ENCODE peak calls at places on chromosomes 6 and 20, in eight cellular contexts. One of them, this sample, is unnamed.

GRCh38 chr20:32501709-32502108 is 83.4 kb downstream of the NOL4L start:
- DNase-seq in dorsolateral prefrontal cortex: no peak
- DNase-seq in transverse colon: no peak
- DNase-seq in brain microvascular endothelial cell: no peak
- DNase-seq in aorta: no peak
- DNase-seq in fibroblast of lung: peak
- DNase-seq in foreskin fibroblast: peak
- DNase-seq in GM23338: no peak
- DNase-seq in this sample: no peak

GRCh38 chr20:54267510-54268003 is 59.7 kb downstream of the PFDN4 start:
- DNase-seq in dorsolateral prefrontal cortex: no peak
- DNase-seq in transverse colon: no peak
- DNase-seq in brain microvascular endothelial cell: no peak
- DNase-seq in aorta: peak
- DNase-seq in fibroblast of lung: peak
- DNase-seq in foreskin fibroblast: peak
- DNase-seq in GM23338: peak
- DNase-seq in this sample: no peak

GRCh38 chr6:52389626-52390360 is 27.8 kb downstream of the PAQR8 start:
- DNase-seq in dorsolateral prefrontal cortex: no peak
- DNase-seq in transverse colon: peak
- DNase-seq in brain microvascular endothelial cell: peak
- DNase-seq in aorta: peak
- DNase-seq in fibroblast of lung: peak
- DNase-seq in foreskin fibroblast: peak
- DNase-seq in GM23338: no peak
- DNase-seq in this sample: peak

GRCh38 chr20:41027872-41028358 is 707 bp upstream of the TOP1 start:
- DNase-seq in dorsolateral prefrontal cortex: no peak
- DNase-seq in transverse colon: no peak
- DNase-seq in brain microvascular endothelial cell: no peak
- DNase-seq in aorta: no peak
- DNase-seq in fibroblast of lung: no peak
- DNase-seq in foreskin fibroblast: no peak
- DNase-seq in GM23338: no peak
- DNase-seq in this sample: no peak

GRCh38 chr6:145017516-145017915 is 717.8 kb downstream of the EPM2A start:
- DNase-seq in dorsolateral prefrontal cortex: no peak
- DNase-seq in transverse colon: no peak
- DNase-seq in brain microvascular endothelial cell: no peak
- DNase-seq in aorta: no peak
- DNase-seq in fibroblast of lung: peak
- DNase-seq in foreskin fibroblast: peak
- DNase-seq in GM23338: no peak
- DNase-seq in this sample: no peak

GRCh38 chr6:111614833-111615582 is 9.3 kb upstream of the TRAF3IP2 start:
- DNase-seq in dorsolateral prefrontal cortex: no peak
- DNase-seq in transverse colon: peak
- DNase-seq in brain microvascular endothelial cell: no peak
- DNase-seq in aorta: no peak
- DNase-seq in fibroblast of lung: no peak
- DNase-seq in foreskin fibroblast: no peak
- DNase-seq in GM23338: peak
- DNase-seq in this sample: no peak

GRCh38 chr20:34215711-34216381 is 25.4 kb upstream of the ASIP start:
- DNase-seq in dorsolateral prefrontal cortex: peak
- DNase-seq in transverse colon: peak
- DNase-seq in brain microvascular endothelial cell: peak
- DNase-seq in aorta: peak
- DNase-seq in fibroblast of lung: peak
- DNase-seq in foreskin fibroblast: peak
- DNase-seq in GM23338: peak
- DNase-seq in this sample: peak

GRCh38 chr6:17584241-17584803 is 15.8 kb upstream of the FAM8A1 start:
- DNase-seq in dorsolateral prefrontal cortex: no peak
- DNase-seq in transverse colon: no peak
- DNase-seq in brain microvascular endothelial cell: peak
- DNase-seq in aorta: no peak
- DNase-seq in fibroblast of lung: peak
- DNase-seq in foreskin fibroblast: peak
- DNase-seq in GM23338: peak
- DNase-seq in this sample: no peak

GRCh38 chr6:41288025-41288777 is 1.7 kb upstream of the TREM1 start:
- DNase-seq in dorsolateral prefrontal cortex: no peak
- DNase-seq in transverse colon: no peak
- DNase-seq in brain microvascular endothelial cell: no peak
- DNase-seq in aorta: no peak
- DNase-seq in fibroblast of lung: no peak
- DNase-seq in foreskin fibroblast: peak
- DNase-seq in GM23338: no peak
- DNase-seq in this sample: no peak

GRCh38 chr6:37482356-37483292 is 17.1 kb downstream of the CCDC167 start:
- DNase-seq in dorsolateral prefrontal cortex: no peak
- DNase-seq in transverse colon: no peak
- DNase-seq in brain microvascular endothelial cell: no peak
- DNase-seq in aorta: no peak
- DNase-seq in fibroblast of lung: no peak
- DNase-seq in foreskin fibroblast: no peak
- DNase-seq in GM23338: no peak
- DNase-seq in this sample: no peak

GRCh38 chr20:5180933-5181332 is 54.1 kb downstream of the CDS2 start:
- DNase-seq in dorsolateral prefrontal cortex: no peak
- DNase-seq in transverse colon: no peak
- DNase-seq in brain microvascular endothelial cell: no peak
- DNase-seq in aorta: no peak
- DNase-seq in fibroblast of lung: no peak
- DNase-seq in foreskin fibroblast: no peak
- DNase-seq in GM23338: no peak
- DNase-seq in this sample: no peak

GRCh38 chr6:37868447-37868825 is 48.9 kb downstream of the ZFAND3 start:
- DNase-seq in dorsolateral prefrontal cortex: no peak
- DNase-seq in transverse colon: no peak
- DNase-seq in brain microvascular endothelial cell: peak
- DNase-seq in aorta: no peak
- DNase-seq in fibroblast of lung: peak
- DNase-seq in foreskin fibroblast: no peak
- DNase-seq in GM23338: no peak
- DNase-seq in this sample: no peak

GRCh38 chr6:27592481-27593199 is 119.7 kb upstream of the ZNF184 start:
- DNase-seq in dorsolateral prefrontal cortex: no peak
- DNase-seq in transverse colon: no peak
- DNase-seq in brain microvascular endothelial cell: peak
- DNase-seq in aorta: no peak
- DNase-seq in fibroblast of lung: peak
- DNase-seq in foreskin fibroblast: peak
- DNase-seq in GM23338: peak
- DNase-seq in this sample: no peak

GRCh38 chr6:117265425-117266266 is at the start of gene VGLL2:
- DNase-seq in dorsolateral prefrontal cortex: no peak
- DNase-seq in transverse colon: peak
- DNase-seq in brain microvascular endothelial cell: no peak
- DNase-seq in aorta: peak
- DNase-seq in fibroblast of lung: peak
- DNase-seq in foreskin fibroblast: peak
- DNase-seq in GM23338: peak
- DNase-seq in this sample: peak
- H3K4me3 ChIP-seq in dorsolateral prefrontal cortex: peak
- H3K4me3 ChIP-seq in transverse colon: peak
- H3K4me3 ChIP-seq in brain microvascular endothelial cell: peak
- H3K4me3 ChIP-seq in aorta: peak
- H3K4me3 ChIP-seq in fibroblast of lung: peak
- H3K4me3 ChIP-seq in foreskin fibroblast: peak
- H3K4me3 ChIP-seq in GM23338: peak
- H3K4me3 ChIP-seq in this sample: peak

GRCh38 chr6:163418273-163419029 is 3.9 kb downstream of the QKI start:
- DNase-seq in dorsolateral prefrontal cortex: no peak
- DNase-seq in transverse colon: no peak
- DNase-seq in brain microvascular endothelial cell: no peak
- DNase-seq in aorta: no peak
- DNase-seq in fibroblast of lung: no peak
- DNase-seq in foreskin fibroblast: no peak
- DNase-seq in GM23338: no peak
- DNase-seq in this sample: no peak
- H3K4me3 ChIP-seq in dorsolateral prefrontal cortex: peak
- H3K4me3 ChIP-seq in transverse colon: peak
- H3K4me3 ChIP-seq in brain microvascular endothelial cell: peak
- H3K4me3 ChIP-seq in aorta: no peak
- H3K4me3 ChIP-seq in fibroblast of lung: peak
- H3K4me3 ChIP-seq in foreskin fibroblast: peak
- H3K4me3 ChIP-seq in GM23338: no peak
- H3K4me3 ChIP-seq in this sample: peak

GRCh38 chr6:161637658-161638057 is 363.8 kb upstream of the AGPAT4 start:
- DNase-seq in dorsolateral prefrontal cortex: no peak
- DNase-seq in transverse colon: no peak
- DNase-seq in brain microvascular endothelial cell: no peak
- DNase-seq in aorta: no peak
- DNase-seq in fibroblast of lung: no peak
- DNase-seq in foreskin fibroblast: no peak
- DNase-seq in GM23338: no peak
- DNase-seq in this sample: no peak

GRCh38 chr6:161635975-161636374 is 362.1 kb upstream of the AGPAT4 start:
- DNase-seq in dorsolateral prefrontal cortex: no peak
- DNase-seq in transverse colon: no peak
- DNase-seq in brain microvascular endothelial cell: no peak
- DNase-seq in aorta: no peak
- DNase-seq in fibroblast of lung: no peak
- DNase-seq in foreskin fibroblast: no peak
- DNase-seq in GM23338: no peak
- DNase-seq in this sample: no peak

GRCh38 chr6:161630674-161631073 is 356.8 kb upstream of the AGPAT4 start:
- DNase-seq in dorsolateral prefrontal cortex: no peak
- DNase-seq in transverse colon: no peak
- DNase-seq in brain microvascular endothelial cell: no peak
- DNase-seq in aorta: no peak
- DNase-seq in fibroblast of lung: peak
- DNase-seq in foreskin fibroblast: peak
- DNase-seq in GM23338: no peak
- DNase-seq in this sample: no peak

GRCh38 chr6:161626132-161626676 is 352.3 kb upstream of the AGPAT4 start:
- DNase-seq in dorsolateral prefrontal cortex: no peak
- DNase-seq in transverse colon: no peak
- DNase-seq in brain microvascular endothelial cell: no peak
- DNase-seq in aorta: no peak
- DNase-seq in fibroblast of lung: no peak
- DNase-seq in foreskin fibroblast: peak
- DNase-seq in GM23338: no peak
- DNase-seq in this sample: no peak

GRCh38 chr6:161631676-161632194 is 357.9 kb upstream of the AGPAT4 start:
- DNase-seq in dorsolateral prefrontal cortex: no peak
- DNase-seq in transverse colon: no peak
- DNase-seq in brain microvascular endothelial cell: peak
- DNase-seq in aorta: no peak
- DNase-seq in fibroblast of lung: peak
- DNase-seq in foreskin fibroblast: peak
- DNase-seq in GM23338: no peak
- DNase-seq in this sample: no peak
- H3K4me3 ChIP-seq in dorsolateral prefrontal cortex: no peak
- H3K4me3 ChIP-seq in transverse colon: no peak
- H3K4me3 ChIP-seq in brain microvascular endothelial cell: no peak
- H3K4me3 ChIP-seq in aorta: no peak
- H3K4me3 ChIP-seq in fibroblast of lung: no peak
- H3K4me3 ChIP-seq in foreskin fibroblast: no peak
- H3K4me3 ChIP-seq in GM23338: no peak
- H3K4me3 ChIP-seq in this sample: no peak

GRCh38 chr6:9405825-9406224 is 970.5 kb upstream of the SLC35B3 start:
- DNase-seq in dorsolateral prefrontal cortex: no peak
- DNase-seq in transverse colon: no peak
- DNase-seq in brain microvascular endothelial cell: no peak
- DNase-seq in aorta: no peak
- DNase-seq in fibroblast of lung: peak
- DNase-seq in foreskin fibroblast: no peak
- DNase-seq in GM23338: no peak
- DNase-seq in this sample: no peak
- H3K4me3 ChIP-seq in dorsolateral prefrontal cortex: no peak
- H3K4me3 ChIP-seq in transverse colon: no peak
- H3K4me3 ChIP-seq in brain microvascular endothelial cell: no peak
- H3K4me3 ChIP-seq in aorta: no peak
- H3K4me3 ChIP-seq in fibroblast of lung: no peak
- H3K4me3 ChIP-seq in foreskin fibroblast: no peak
- H3K4me3 ChIP-seq in GM23338: no peak
- H3K4me3 ChIP-seq in this sample: no peak